ENCODE peak calls at places on chromosomes 1 and 21, in nine cellular contexts. O, K, X, R, J, E, Z, W and M are unnamed samples.

GRCh38 chr1:162166934-162167615 is 97.6 kb downstream of the NOS1AP start:
- DNase-seq in O (no peak), X (no peak), K (no peak), J (no peak), R (no peak), E (no peak), W (no peak), Z (no peak), M (no peak)

GRCh38 chr1:225881081-225882007 is 836 bp downstream of the TMEM63A start:
- DNase-seq in W (peak), Z (peak), K (peak), O (no peak), J (no peak), X (peak), E (peak), R (no peak), M (no peak)

GRCh38 chr1:170662561-170662971 is 1.4 kb upstream of the PRRX1 start:
- DNase-seq in Z (no peak), O (no peak), J (no peak), E (no peak), R (no peak), K (no peak), W (no peak), X (no peak), M (no peak)

GRCh38 chr1:93516164-93516563 is 68.2 kb downstream of the FNBP1L start:
- DNase-seq in K (no peak), R (no peak), O (no peak), E (no peak), W (no peak), Z (no peak), X (no peak), J (no peak), M (no peak)

GRCh38 chr1:64891440-64891815 is 74.9 kb downstream of the JAK1 start:
- DNase-seq in W (no peak), E (no peak), Z (no peak), O (peak), X (peak), R (no peak), J (no peak), K (no peak), M (no peak)

GRCh38 chr1:237492359-237492758 is 398.4 kb downstream of the ZP4 start:
- DNase-seq in E (no peak), Z (no peak), O (no peak), W (no peak), R (no peak), J (no peak), K (no peak), X (no peak), M (no peak)

GRCh38 chr1:198788561-198789064 is 149.8 kb downstream of the PTPRC start:
- DNase-seq in R (peak), W (no peak), X (no peak), J (no peak), K (no peak), O (peak), E (no peak), Z (no peak), M (no peak)

GRCh38 chr1:8674912-8675311 is 142.5 kb downstream of the RERE start:
- DNase-seq in O (no peak), Z (no peak), E (no peak), W (no peak), J (no peak), R (no peak), X (no peak), K (no peak), M (no peak)

GRCh38 chr1:54337928-54338327 is 68.3 kb downstream of the SSBP3 start:
- DNase-seq in E (no peak), Z (no peak), J (no peak), O (no peak), R (no peak), X (no peak), W (no peak), K (no peak), M (no peak)

GRCh38 chr1:12556368-12556930 is 61.6 kb downstream of the DHRS3 start:
- DNase-seq in X (no peak), Z (no peak), W (no peak), K (peak), E (no peak), R (no peak), O (no peak), J (no peak), M (no peak)

GRCh38 chr1:231828182-231828920 is 201.8 kb downstream of the DISC1 start:
- DNase-seq in J (no peak), Z (no peak), W (no peak), E (no peak), K (no peak), O (no peak), X (no peak), R (no peak), M (no peak)

GRCh38 chr1:100250264-100250663 is 630 bp upstream of the DBT start:
- DNase-seq in R (no peak), X (no peak), Z (no peak), J (no peak), E (no peak), W (no peak), O (no peak), K (no peak), M (no peak)

GRCh38 chr1:202938287-202938925 is 11.4 kb upstream of the KLHL12 start:
- DNase-seq in W (no peak), X (no peak), E (no peak), Z (no peak), O (no peak), K (no peak), R (no peak), J (no peak), M (no peak)

GRCh38 chr21:17821121-17821520 is 2.0 kb upstream of the C21orf91 start:
- DNase-seq in K (no peak), O (no peak), W (no peak), R (no peak), E (no peak), Z (no peak), X (no peak), J (no peak), M (no peak)

GRCh38 chr1:63779338-63779819 is 5.6 kb downstream of the ROR1 start:
- DNase-seq in R (no peak), K (no peak), X (no peak), W (no peak), J (no peak), E (no peak), Z (no peak), O (no peak), M (no peak)

GRCh38 chr1:89754518-89754917 is 66.3 kb upstream of the LRRC8D start:
- DNase-seq in R (peak), E (no peak), W (no peak), X (no peak), Z (no peak), O (no peak), J (no peak), K (no peak), M (no peak)

GRCh38 chr1:233750139-233750538 is 136.2 kb downstream of the KCNK1 start:
- DNase-seq in K (no peak), W (no peak), R (no peak), J (no peak), E (no peak), Z (no peak), X (no peak), O (no peak), M (no peak)

GRCh38 chr1:183783342-183783741 is 21.6 kb upstream of the RGL1 start:
- DNase-seq in K (no peak), R (no peak), X (no peak), J (no peak), E (no peak), O (no peak), Z (no peak), W (no peak), M (no peak)

GRCh38 chr1:206633708-206634121 is 1.6 kb upstream of the DYRK3 start:
- DNase-seq in K (no peak), R (no peak), J (no peak), Z (no peak), O (no peak), X (no peak), W (no peak), E (no peak), M (no peak)

GRCh38 chr1:34850382-34850781 is 9.2 kb downstream of the SMIM12 start:
- DNase-seq in J (no peak), X (no peak), O (no peak), W (no peak), E (no peak), R (no peak), Z (no peak), K (no peak), M (no peak)

GRCh38 chr1:26044971-26045711 is 777 bp downstream of the SLC30A2 start:
- DNase-seq in X (no peak), Z (no peak), K (peak), W (no peak), O (no peak), E (no peak), R (no peak), J (no peak), M (no peak)

GRCh38 chr1:231093158-231093922 is 53.3 kb upstream of the FAM89A start:
- DNase-seq in W (no peak), E (peak), K (no peak), X (no peak), O (no peak), R (no peak), Z (no peak), J (peak), M (peak)

GRCh38 chr1:8078176-8078671 is 52.1 kb upstream of the ERRFI1 start:
- DNase-seq in E (no peak), J (no peak), O (no peak), K (no peak), X (no peak), W (no peak), R (no peak), Z (no peak), M (no peak)

GRCh38 chr1:169601096-169601881 is 15.0 kb upstream of the F5 start:
- DNase-seq in X (no peak), J (no peak), K (no peak), R (peak), W (no peak), Z (no peak), O (no peak), E (no peak), M (no peak)

GRCh38 chr1:235108876-235109275 is 19.8 kb downstream of the TOMM20 start:
- DNase-seq in K (no peak), W (no peak), X (no peak), R (no peak), E (no peak), J (no peak), O (no peak), Z (no peak), M (no peak)

GRCh38 chr21:43658769-43659135 is 536 bp downstream of the HSF2BP start:
- DNase-seq in O (no peak), K (no peak), W (no peak), J (no peak), R (no peak), Z (no peak), E (no peak), X (no peak), M (no peak)

GRCh38 chr1:234985007-234985370 is 143.6 kb downstream of the TOMM20 start:
- DNase-seq in W (no peak), R (no peak), E (no peak), K (peak), X (no peak), J (no peak), Z (no peak), O (no peak), M (no peak)

GRCh38 chr1:155946633-155947219 is 5.3 kb downstream of the RXFP4 start:
- DNase-seq in E (no peak), Z (no peak), O (no peak), J (no peak), X (no peak), R (no peak), W (no peak), K (peak), M (no peak)

GRCh38 chr1:85199667-85200366 is 999 bp downstream of the SYDE2 start:
- DNase-seq in R (no peak), O (no peak), K (no peak), Z (no peak), X (no peak), E (no peak), J (no peak), W (no peak), M (no peak)

GRCh38 chr1:27044613-27045091 is 32.0 kb upstream of the TENT5B start:
- DNase-seq in E (peak), R (peak), W (peak), O (peak), X (peak), Z (peak), K (peak), J (peak), M (peak)

GRCh38 chr1:1422465-1423244 is 1.6 kb upstream of the ANKRD65 start:
- DNase-seq in J (no peak), Z (no peak), K (no peak), W (peak), X (no peak), O (no peak), E (no peak), R (no peak), M (no peak)

GRCh38 chr1:198437352-198437751 is 103.1 kb downstream of the ATP6V1G3 start:
- DNase-seq in J (no peak), K (no peak), X (no peak), E (no peak), R (no peak), W (no peak), Z (no peak), O (no peak), M (no peak)

GRCh38 chr1:230867119-230867902 is 1.0 kb downstream of the C1orf198 start:
- DNase-seq in J (no peak), R (no peak), E (no peak), X (no peak), O (no peak), W (no peak), K (no peak), Z (no peak), M (no peak)

GRCh38 chr1:101451888-101452287 is 215.1 kb downstream of the S1PR1 start:
- DNase-seq in W (no peak), O (no peak), K (no peak), E (no peak), J (no peak), Z (no peak), R (no peak), X (no peak), M (no peak)

GRCh38 chr1:25485536-25486235 is 55.0 kb downstream of the MACO1 start:
- DNase-seq in O (no peak), Z (no peak), R (peak), W (no peak), K (no peak), X (no peak), E (no peak), J (no peak), M (no peak)

GRCh38 chr1:231938651-231939050 is 312.1 kb downstream of the DISC1 start:
- DNase-seq in E (no peak), R (no peak), X (no peak), K (no peak), Z (no peak), J (no peak), O (no peak), W (no peak), M (no peak)

GRCh38 chr1:2957329-2957728 is 63.9 kb upstream of the ACTRT2 start:
- DNase-seq in K (no peak), W (no peak), E (no peak), O (no peak), X (no peak), J (no peak), R (no peak), Z (no peak), M (no peak)